ENCODE peak calls at places on chromosomes 11 and 22, in four cellular contexts. J, F, E and X are unnamed samples.
A peak's percentile ranks its signal among the peaks of the same experiment; 100 is the strongest.

GRCh38 chr11:40037005-40037404 is 1422.4 kb downstream of the LRRC4C start:
- DNase-seq in F (no peak), J (no peak), E (no peak), X (no peak)

GRCh38 chr22:46777609-46777970 is 15.1 kb downstream of the TBC1D22A start:
- DNase-seq in F (no peak), J (peak; percentile 50), E (no peak), X (peak; percentile 92)

GRCh38 chr11:83025267-83025704 is 46.4 kb downstream of the RAB30 start:
- DNase-seq in F (no peak), J (no peak), E (no peak), X (no peak)

GRCh38 chr11:60725592-60725991 is 1.1 kb downstream of the MS4A18 start:
- DNase-seq in F (no peak), J (no peak), E (no peak), X (no peak)

GRCh38 chr11:112880454-112880853 is 80.8 kb upstream of the NCAM1 start:
- DNase-seq in J (no peak), F (peak; percentile 56), E (no peak), X (no peak)

GRCh38 chr22:33111491-33111890 is 53.3 kb upstream of the SYN3 start:
- DNase-seq in J (no peak), E (no peak), F (peak; percentile 62), X (no peak)

GRCh38 chr11:72004515-72005346 is 6.0 kb downstream of the IL18BP start:
- DNase-seq in J (no peak), E (no peak), F (peak; percentile 52), X (no peak)

GRCh38 chr11:67352546-67353316 is 615 bp downstream of the POLD4 start:
- DNase-seq in F (peak; percentile 72), E (no peak), J (no peak), X (peak; percentile 96)

GRCh38 chr11:34653851-34654490 is 33.1 kb downstream of the EHF start:
- DNase-seq in E (no peak), J (no peak), F (peak; percentile 86), X (no peak)

GRCh38 chr11:17378655-17379054 is 9.8 kb downstream of the KCNJ11 start:
- DNase-seq in J (no peak), F (no peak), E (no peak), X (no peak)

GRCh38 chr11:122754553-122755322 is 83.6 kb upstream of the CRTAM start:
- DNase-seq in J (peak; percentile 39), E (peak; percentile 69), F (no peak), X (no peak)

GRCh38 chr11:81907996-81908395 is 825.7 kb downstream of the FAM181B start:
- DNase-seq in E (no peak), F (no peak), J (no peak), X (no peak)

GRCh38 chr11:28736256-28736655 is 628.1 kb downstream of the METTL15 start:
- DNase-seq in J (no peak), F (no peak), E (no peak), X (no peak)

GRCh38 chr11:130162733-130163132 is 3.2 kb downstream of the ST14 start:
- DNase-seq in F (peak; percentile 64), J (no peak), E (no peak), X (no peak)

GRCh38 chr11:11346249-11346648 is 6.8 kb downstream of the CSNK2A3 start:
- DNase-seq in E (no peak), J (no peak), F (no peak), X (no peak)

GRCh38 chr11:108859510-108859909 is 194.6 kb downstream of the DDX10 start:
- DNase-seq in F (no peak), E (no peak), J (no peak), X (no peak)

GRCh38 chr22:42780070-42780540 is 59.4 kb upstream of the A4GALT start:
- DNase-seq in F (peak; percentile 94), E (peak; percentile 89), J (peak; percentile 32), X (no peak)

GRCh38 chr11:8015753-8016239 is 28.7 kb downstream of the EIF3F start:
- DNase-seq in E (no peak), J (no peak), F (peak; percentile 89), X (no peak)
- H3K27me3 ChIP-seq in E (peaks cover 47% of the 10 kb centered on the region), J (peaks cover 21% of the 10 kb centered on the region), F (no peaks in the 10 kb centered on the region), X (peaks cover 45% of the 10 kb centered on the region)

GRCh38 chr22:37392929-37393328 is 34.4 kb downstream of the ELFN2 start:
- DNase-seq in J (no peak), E (no peak), F (no peak), X (no peak)
- H3K27me3 ChIP-seq in J (no peaks in the 10 kb centered on the region), E (no peaks in the 10 kb centered on the region), F (peaks cover 14% of the 10 kb centered on the region), X (no peaks in the 10 kb centered on the region)

DNA sequence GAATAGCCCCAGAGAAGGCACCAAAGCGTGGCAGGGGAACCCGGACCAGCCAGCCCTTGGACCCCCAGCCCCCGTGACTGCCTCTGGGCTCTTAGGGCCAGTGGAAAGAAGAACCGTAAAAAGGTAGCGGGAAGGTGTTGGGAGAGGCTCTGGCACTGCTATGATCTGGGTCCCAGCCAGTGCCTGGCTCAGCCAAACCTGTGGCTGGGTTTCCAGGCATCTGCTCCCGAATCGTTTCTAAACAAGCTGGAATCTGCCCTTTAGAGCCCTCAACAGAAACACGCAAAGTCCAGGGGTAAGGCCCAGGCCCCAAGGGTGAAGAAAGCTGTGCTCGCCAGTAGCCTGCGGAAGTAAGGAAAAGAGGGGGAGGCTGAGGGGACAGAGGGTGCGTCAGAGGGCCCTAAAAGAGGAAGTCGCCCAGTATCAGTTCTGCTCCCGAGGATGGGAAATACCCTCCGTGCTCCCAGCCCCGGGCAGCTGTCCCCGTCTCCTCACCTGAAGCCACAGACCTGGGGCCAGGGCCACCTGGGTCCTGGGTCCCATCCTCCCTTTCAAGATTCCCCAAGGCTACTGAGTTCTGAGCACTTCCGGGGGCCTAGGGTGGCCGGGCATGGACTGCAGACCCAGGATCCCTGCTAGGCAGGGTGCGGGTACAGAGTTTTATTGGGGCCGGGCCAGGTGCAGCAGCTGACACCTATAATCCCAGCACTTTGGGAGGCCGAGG is 24.7 kb downstream of the IL10RA start:
- DNase-seq in E (no peak), F (no peak), J (no peak), X (peak; percentile 95)
- H3K27me3 ChIP-seq in E (no peaks in the 10 kb centered on the region), F (peaks cover 3% of the 10 kb centered on the region), J (no peaks in the 10 kb centered on the region), X (no peaks in the 10 kb centered on the region)

GRCh38 chr22:37065149-37065548 is 13.6 kb downstream of the KCTD17 start:
- DNase-seq in J (no peak), F (no peak), E (no peak), X (no peak)
- H3K27me3 ChIP-seq in J (no peaks in the 10 kb centered on the region), F (peaks cover 25% of the 10 kb centered on the region), E (peaks cover 30% of the 10 kb centered on the region), X (peaks cover 27% of the 10 kb centered on the region)

GRCh38 chr11:69881467-69882269 is 62.5 kb upstream of the FGF3 start:
- DNase-seq in J (no peak), E (peak; percentile 85), F (no peak), X (peak; percentile 62)
- H3K27me3 ChIP-seq in J (no peaks in the 10 kb centered on the region), E (no peaks in the 10 kb centered on the region), F (peaks cover 9% of the 10 kb centered on the region), X (no peaks in the 10 kb centered on the region)

GRCh38 chr11:119934267-119934666 is 203.6 kb downstream of the TRIM29 start:
- DNase-seq in J (no peak), E (no peak), F (no peak), X (no peak)

GRCh38 chr11:119933584-119933983 is 204.3 kb downstream of the TRIM29 start:
- DNase-seq in J (no peak), E (no peak), F (no peak), X (no peak)

GRCh38 chr11:119937412-119937811 is 200.5 kb downstream of the TRIM29 start:
- DNase-seq in F (no peak), J (no peak), E (no peak), X (no peak)

GRCh38 chr11:119934866-119935265 is 203.0 kb downstream of the TRIM29 start:
- DNase-seq in J (no peak), F (no peak), E (no peak), X (peak; percentile 24)

DNA sequence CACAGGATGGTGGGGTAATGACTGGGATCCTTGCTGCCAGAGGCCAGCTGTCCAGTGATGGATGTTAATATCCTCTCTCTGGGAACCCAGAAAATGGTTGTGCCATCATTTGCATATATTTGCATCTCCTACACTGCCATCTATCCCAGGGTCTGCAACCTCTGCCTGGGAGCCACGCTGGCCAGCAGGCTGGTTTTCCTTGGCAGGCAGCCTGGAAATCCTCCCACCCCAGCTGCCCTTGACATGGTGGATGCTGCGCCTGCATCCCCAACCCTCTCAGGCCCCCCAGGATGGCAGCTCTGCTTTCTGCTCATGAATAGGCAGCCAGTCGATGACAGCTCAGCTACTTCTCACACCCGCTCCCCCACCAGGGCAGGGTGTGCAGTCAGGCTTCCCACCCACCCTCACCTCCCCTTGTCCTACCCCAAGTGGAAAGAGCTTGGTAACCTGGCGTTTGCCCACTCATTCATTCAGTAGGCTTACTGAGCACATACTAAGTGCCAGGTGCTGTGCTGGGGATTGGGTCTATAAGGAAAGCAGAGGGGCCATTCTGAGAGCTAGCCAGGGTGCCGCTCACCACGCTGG is 202.5 kb downstream of the TRIM29 start:
- DNase-seq in E (no peak), F (no peak), J (no peak), X (peak; percentile 35)
- H3K27me3 ChIP-seq in E (no peaks in the 10 kb centered on the region), F (peaks cover 7% of the 10 kb centered on the region), J (no peaks in the 10 kb centered on the region), X (peaks cover 5% of the 10 kb centered on the region)

GRCh38 chr11:2422461-2423156 is 21.7 kb downstream of the TRPM5 start:
- DNase-seq in E (no peak), F (no peak), J (no peak), X (no peak)
- H3K27me3 ChIP-seq in E (no peaks in the 10 kb centered on the region), F (no peaks in the 10 kb centered on the region), J (peaks cover 3% of the 10 kb centered on the region), X (peaks cover 9% of the 10 kb centered on the region)

GRCh38 chr22:40616578-40616977 is 19.9 kb downstream of the MRTFA start:
- DNase-seq in E (no peak), F (no peak), J (no peak), X (no peak)

GRCh38 chr22:40618400-40618799 is 18.1 kb downstream of the MRTFA start:
- DNase-seq in F (no peak), J (no peak), E (no peak), X (no peak)

GRCh38 chr22:40624770-40625169 is 11.7 kb downstream of the MRTFA start:
- DNase-seq in E (no peak), J (no peak), F (no peak), X (no peak)

GRCh38 chr22:40621309-40622151 is 15.0 kb downstream of the MRTFA start:
- DNase-seq in J (no peak), F (no peak), E (no peak), X (no peak)

GRCh38 chr22:40620464-40621046 is 16.0 kb downstream of the MRTFA start:
- DNase-seq in F (peak; percentile 90), E (no peak), J (no peak), X (no peak)
- H3K27me3 ChIP-seq in F (no peaks in the 10 kb centered on the region), E (no peaks in the 10 kb centered on the region), J (no peaks in the 10 kb centered on the region), X (no peaks in the 10 kb centered on the region)